ENCODE peak calls at places on chromosomes 7 and 10, in nine cellular contexts. V is AG04449; X is WERI-Rb-1; W is choroid plexus epithelial cell; A is lung; F is A549; Z is activated CD8-positive, alpha-beta T cell treated with anti-CD3 and anti-CD28 coated beads for 36 hours; S is NB4; P is suprapubic skin. B is an unnamed sample.

GRCh38 chr7:100065452-100066186 is 15.9 kb downstream of the ZNF3 start:
- DNase-seq in A (no peak), S (peak), Z (no peak), W (peak), P (no peak), V (no peak), F (no peak), X (no peak), B (no peak)

GRCh38 chr10:71766717-71767419 is 6.5 kb downstream of the VSIR start:
- DNase-seq in S (peak), Z (peak), P (peak), V (peak), A (peak), W (peak), F (peak), X (no peak), B (peak)

GRCh38 chr7:101708223-101708622 is 79.1 kb upstream of the MYL10 start:
- DNase-seq in Z (no peak), X (no peak), V (no peak), A (no peak), S (no peak), W (no peak), F (no peak), P (no peak), B (no peak)

GRCh38 chr7:44152971-44153947 is 12.1 kb upstream of the MYL7 start:
- DNase-seq in X (no peak), P (peak), S (no peak), V (no peak), A (no peak), Z (no peak), W (no peak), F (no peak), B (no peak)

GRCh38 chr7:69654381-69654780 is 56.1 kb downstream of the AUTS2 start:
- DNase-seq in Z (no peak), W (peak), P (peak), V (no peak), S (peak), X (no peak), F (peak), A (peak), B (no peak)

GRCh38 chr10:96271017-96271815 is at the start of gene BLNK:
- DNase-seq in S (no peak), A (peak), W (peak), X (no peak), F (no peak), V (no peak), P (no peak), Z (no peak), B (peak)

GRCh38 chr10:44567471-44567870 is 182.6 kb upstream of the CXCL12 start:
- DNase-seq in S (no peak), A (no peak), P (no peak), Z (no peak), W (peak), F (no peak), V (peak), X (no peak), B (no peak)

GRCh38 chr7:45696476-45696875 is 122.3 kb downstream of the ADCY1 start:
- DNase-seq in X (no peak), P (peak), V (no peak), Z (no peak), S (no peak), A (no peak), W (no peak), F (no peak), B (no peak)

GRCh38 chr10:114408112-114408967 is 4.0 kb upstream of the AFAP1L2 start:
- DNase-seq in F (no peak), X (no peak), Z (no peak), V (no peak), A (no peak), S (peak), P (no peak), W (no peak), B (peak)

GRCh38 chr7:38281211-38281610 is 7.8 kb upstream of the TARP start:
- DNase-seq in X (no peak), F (no peak), W (no peak), P (no peak), Z (no peak), A (no peak), S (no peak), V (no peak), B (no peak)

GRCh38 chr7:15603124-15603523 is 41.3 kb upstream of the AGMO start:
- DNase-seq in P (no peak), A (no peak), Z (no peak), X (no peak), S (no peak), F (no peak), V (no peak), W (no peak), B (no peak)

GRCh38 chr10:78972160-78972946 is 96.4 kb upstream of the ZMIZ1 start:
- DNase-seq in X (peak), W (peak), P (peak), A (peak), F (peak), Z (no peak), S (peak), V (no peak), B (no peak)

GRCh38 chr7:116227678-116228239 is 17.4 kb downstream of the TES start:
- DNase-seq in A (no peak), X (no peak), Z (no peak), W (peak), F (no peak), S (no peak), V (peak), P (no peak), B (no peak)

GRCh38 chr7:19572566-19572965 is 136.3 kb downstream of the POLR1F start:
- DNase-seq in F (no peak), Z (no peak), V (no peak), P (no peak), S (no peak), A (no peak), W (peak), X (no peak), B (no peak)

GRCh38 chr7:137577184-137577583 is 233.7 kb upstream of the PTN start:
- DNase-seq in W (peak), Z (no peak), V (no peak), S (no peak), P (no peak), F (no peak), X (no peak), A (no peak), B (no peak)

GRCh38 chr7:1675036-1675671 is 5.1 kb downstream of the ELFN1 start:
- DNase-seq in P (peak), X (peak), W (no peak), F (no peak), S (no peak), Z (no peak), A (no peak), V (no peak), B (no peak)

GRCh38 chr7:82755705-82756551 is 312.4 kb upstream of the CACNA2D1 start:
- DNase-seq in P (no peak), W (peak), A (no peak), S (no peak), F (no peak), V (peak), Z (no peak), X (no peak), B (no peak)

GRCh38 chr7:114832906-114833595 is 88.8 kb upstream of the MDFIC start:
- DNase-seq in P (no peak), V (no peak), A (no peak), Z (no peak), W (no peak), S (no peak), X (no peak), F (no peak), B (peak)

GRCh38 chr10:76133597-76134255 is 702.3 kb downstream of the LRMDA start:
- DNase-seq in P (no peak), F (no peak), V (no peak), Z (no peak), A (no peak), S (no peak), W (no peak), X (peak), B (no peak)

GRCh38 chr10:73796766-73797165 is 11.4 kb downstream of the ZSWIM8 start:
- DNase-seq in P (no peak), A (no peak), X (no peak), F (no peak), W (no peak), Z (no peak), V (no peak), S (no peak), B (no peak)

GRCh38 chr10:44715081-44715480 is 196.1 kb upstream of the TMEM72 start:
- DNase-seq in F (no peak), A (no peak), X (no peak), Z (no peak), S (no peak), V (no peak), W (peak), P (no peak), B (no peak)

GRCh38 chr7:47428052-47428779 is 153.7 kb downstream of the TNS3 start:
- DNase-seq in S (no peak), A (no peak), F (no peak), X (no peak), P (no peak), Z (no peak), W (no peak), V (no peak), B (no peak)

GRCh38 chr7:2966466-2967078 is 77.1 kb downstream of the CARD11 start:
- DNase-seq in P (peak), V (no peak), F (no peak), A (no peak), W (no peak), S (no peak), Z (no peak), X (no peak), B (no peak)

GRCh38 chr10:31100176-31100575 is 68.5 kb upstream of the ZNF438 start:
- DNase-seq in F (no peak), P (no peak), Z (no peak), S (no peak), A (no peak), V (no peak), W (no peak), X (no peak), B (no peak)

GRCh38 chr7:45421096-45421495 is 153.1 kb upstream of the ADCY1 start:
- DNase-seq in A (no peak), P (no peak), V (no peak), S (no peak), W (peak), Z (no peak), F (no peak), X (no peak), B (no peak)

GRCh38 chr7:94530114-94530513 is 20.5 kb downstream of the CASD1 start:
- DNase-seq in Z (no peak), S (no peak), X (no peak), W (no peak), V (no peak), P (no peak), A (no peak), F (no peak), B (no peak)

GRCh38 chr7:83677180-83677866 is 28.4 kb upstream of the SEMA3E start:
- DNase-seq in S (peak), F (peak), A (no peak), P (no peak), X (no peak), W (peak), V (peak), Z (no peak), B (no peak)

GRCh38 chr10:127921751-127922140 is 14.8 kb downstream of the PTPRE start:
- DNase-seq in F (no peak), V (no peak), A (no peak), P (no peak), X (no peak), W (no peak), Z (no peak), S (peak), B (no peak)

GRCh38 chr7:1362301-1362700 is 97.0 kb downstream of the MICALL2 start:
- DNase-seq in P (no peak), V (no peak), Z (no peak), X (no peak), S (no peak), F (no peak), W (no peak), A (no peak), B (no peak)

GRCh38 chr7:95527033-95527775 is 41.5 kb downstream of the ASB4 start:
- DNase-seq in F (peak), P (no peak), X (peak), Z (peak), W (peak), A (peak), S (peak), V (no peak), B (peak)

GRCh38 chr7:138667535-138667934 is 33.6 kb downstream of the SVOPL start:
- DNase-seq in A (no peak), X (no peak), W (no peak), S (peak), P (no peak), F (no peak), Z (peak), V (no peak), B (no peak)

GRCh38 chr10:121284952-121285351 is 313.3 kb downstream of the FGFR2 start:
- DNase-seq in X (no peak), A (no peak), P (no peak), V (no peak), W (no peak), S (no peak), Z (no peak), F (no peak), B (no peak)

GRCh38 chr7:134910214-134910890 is 76.0 kb upstream of the AGBL3 start:
- DNase-seq in S (no peak), X (no peak), Z (no peak), V (no peak), W (no peak), F (no peak), A (no peak), P (no peak), B (no peak)

GRCh38 chr7:92768501-92769360 is 67.6 kb downstream of the CDK6 start:
- DNase-seq in Z (peak), W (peak), A (no peak), P (no peak), X (no peak), V (no peak), S (no peak), F (no peak), B (peak)

GRCh38 chr10:63466168-63466935 is 575 bp upstream of the JMJD1C start:
- DNase-seq in Z (peak), W (peak), X (peak), F (peak), A (no peak), V (no peak), S (peak), P (no peak), B (peak)

GRCh38 chr10:50653142-50653541 is 29.4 kb upstream of the SGMS1 start:
- DNase-seq in A (no peak), V (no peak), Z (peak), F (peak), X (no peak), S (peak), P (no peak), W (peak), B (peak)

GRCh38 chr10:33055636-33056035 is 97.6 kb upstream of the ITGB1 start:
- DNase-seq in P (no peak), A (no peak), Z (no peak), S (no peak), V (no peak), F (no peak), X (no peak), W (peak), B (no peak)

GRCh38 chr7:123748171-123748733 is 551 bp downstream of the WASL start:
- DNase-seq in Z (peak), V (no peak), F (peak), P (peak), S (peak), W (peak), A (no peak), X (peak), B (peak)

GRCh38 chr7:123748734-123749536 is at the start of gene WASL:
- DNase-seq in P (peak), W (peak), A (peak), V (no peak), X (peak), Z (peak), F (peak), S (peak), B (peak)

GRCh38 chr7:123747620-123748141 is 1.1 kb downstream of the WASL start:
- DNase-seq in S (peak), V (no peak), F (peak), A (peak), W (peak), X (peak), Z (peak), P (peak), B (peak)

GRCh38 chr7:123750389-123751230 is 1.8 kb upstream of the WASL start:
- DNase-seq in A (no peak), V (no peak), W (no peak), S (no peak), F (no peak), P (no peak), X (no peak), Z (no peak), B (no peak)

DNA sequence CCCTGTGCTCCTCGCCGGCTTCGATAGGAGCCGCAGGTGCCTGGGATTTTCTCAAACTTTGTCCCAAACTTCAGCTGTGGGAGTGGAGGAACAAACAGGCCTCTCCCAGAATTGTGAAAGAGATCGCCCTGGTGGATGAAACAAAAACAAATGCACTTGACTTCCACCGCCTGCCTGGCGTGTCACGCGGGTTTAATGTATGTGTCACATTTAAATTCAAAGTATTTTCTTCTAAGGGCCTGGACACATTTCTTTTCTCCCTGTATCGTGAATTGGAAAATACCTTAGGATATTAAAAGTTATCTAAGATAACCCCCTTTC is 694 bp upstream of the WASL start:
- DNase-seq in F (peak), X (no peak), A (no peak), V (no peak), W (peak), S (no peak), Z (peak), P (no peak), B (no peak)
- TF ChIP-seq CTCF in F (no peak), X (no peak), A (no peak), V (no peak), W (peak), S (no peak), Z (no peak), P (no peak), B (no peak)

DNA sequence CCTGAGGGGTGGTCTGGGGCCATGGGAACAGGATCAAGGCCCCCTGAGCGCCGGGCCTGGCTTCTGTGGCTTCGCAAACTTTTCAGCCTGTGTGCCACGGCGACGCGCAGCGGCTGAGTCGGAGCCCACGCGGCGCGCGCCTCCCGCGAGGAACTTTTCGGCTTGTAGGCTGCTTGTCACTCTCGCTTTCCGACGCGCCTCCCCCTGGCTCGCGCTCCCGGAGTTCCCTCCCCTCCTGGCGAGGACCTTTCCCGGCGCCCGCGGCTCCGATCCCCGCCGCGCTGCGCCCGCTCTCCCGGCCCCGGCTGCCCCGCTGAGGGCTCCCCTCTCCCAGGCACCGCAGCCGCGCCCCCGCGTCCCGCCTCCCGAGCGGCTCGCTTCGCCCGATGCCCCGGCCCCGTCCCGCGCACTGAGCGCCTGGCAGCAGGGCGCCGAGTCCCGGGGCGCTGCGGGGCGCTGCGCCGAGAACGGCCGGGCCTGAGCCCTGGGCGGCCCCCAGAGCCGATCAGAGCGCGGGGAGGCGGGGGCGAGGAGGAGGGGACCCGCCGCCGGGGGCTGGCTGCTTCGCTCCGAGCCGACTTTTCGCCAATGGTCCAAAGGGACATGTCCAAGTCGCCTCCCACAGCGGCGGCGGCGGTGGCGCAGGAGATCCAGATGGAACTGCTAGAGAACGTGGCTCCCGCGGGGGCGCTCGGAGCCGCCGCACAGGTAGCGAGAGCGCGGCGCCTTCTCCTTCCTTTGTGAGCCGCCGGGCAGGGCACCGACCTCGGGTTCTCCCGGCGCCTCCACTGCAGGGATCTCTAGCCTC is at the start of gene CACNB2:
- DNase-seq in F (peak), P (no peak), W (peak), A (no peak), Z (peak), X (peak), V (no peak), S (no peak), B (no peak)
- TF ChIP-seq CTCF in F (no peak), P (no peak), W (peak), A (no peak), Z (no peak), X (no peak), V (no peak), S (no peak), B (no peak)

GRCh38 chr7:35467456-35467978 is 213.6 kb upstream of the TBX20 start:
- DNase-seq in Z (no peak), A (no peak), W (no peak), X (no peak), F (no peak), S (no peak), V (no peak), P (no peak), B (no peak)
- TF ChIP-seq CTCF in Z (no peak), A (no peak), W (no peak), X (no peak), F (no peak), S (no peak), V (no peak), P (no peak), B (no peak)

GRCh38 chr10:25026463-25026862 is 10.1 kb downstream of the THNSL1 start:
- DNase-seq in W (peak), Z (no peak), F (peak), S (no peak), P (no peak), A (no peak), V (no peak), X (no peak), B (no peak)
- TF ChIP-seq CTCF in W (peak), Z (no peak), F (peak), S (no peak), P (no peak), A (no peak), V (no peak), X (no peak), B (no peak)

GRCh38 chr7:27727058-27727457 is 12.9 kb upstream of the TAX1BP1 start:
- DNase-seq in P (no peak), Z (no peak), W (no peak), S (no peak), A (no peak), X (no peak), F (no peak), V (no peak), B (no peak)

GRCh38 chr7:27723086-27723485 is 16.9 kb upstream of the TAX1BP1 start:
- DNase-seq in P (no peak), S (peak), F (peak), W (peak), Z (no peak), V (no peak), X (no peak), A (no peak), B (no peak)
- TF ChIP-seq CTCF in P (no peak), S (peak), F (peak), W (peak), Z (no peak), V (peak), X (no peak), A (no peak), B (no peak)

DNA sequence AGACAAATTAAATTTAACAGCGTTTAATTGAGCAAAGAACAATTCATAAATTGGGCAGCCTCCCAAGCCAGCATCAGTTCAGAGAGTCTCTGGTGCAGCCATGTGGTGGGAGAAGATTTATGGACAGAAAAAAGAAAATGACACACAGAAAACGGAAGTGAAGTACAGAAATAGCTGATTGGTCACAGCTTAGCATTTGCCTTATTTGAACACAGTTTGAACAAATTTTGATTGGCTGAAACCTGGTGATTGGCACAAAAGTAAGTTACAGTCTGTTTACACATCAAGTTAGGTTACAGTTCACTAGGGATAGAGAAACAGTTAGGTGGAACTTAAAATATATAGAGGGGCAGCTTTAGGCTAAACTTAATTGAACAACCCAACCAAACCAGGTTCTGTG is 720.1 kb downstream of the TYW1 start:
- DNase-seq in S (peak), V (no peak), A (no peak), W (no peak), Z (no peak), X (no peak), F (peak), P (no peak), B (no peak)
- TF ChIP-seq CTCF in S (no peak), V (no peak), A (no peak), W (no peak), Z (no peak), X (no peak), F (no peak), P (no peak), B (no peak)